ENCODE peak calls at places on chromosomes 13 and 19, in five cellular contexts. D is A549, Y is HepG2, J is endothelial cell of umbilical vein, S is K562. P is an unnamed sample.

GRCh38 chr19:7500811-7501450 is 12.1 kb upstream of the PEX11G start:
- DNase-seq in J (peak), D (peak), Y (peak), S (peak), P (no peak)

GRCh38 chr13:44347905-44348304 is 25.7 kb upstream of the SERP2 start:
- DNase-seq in D (no peak), S (no peak), J (no peak), Y (peak), P (no peak)

GRCh38 chr13:112791662-112792440 is 102.0 kb downstream of the ATP11A start:
- DNase-seq in D (no peak), Y (no peak), S (no peak), J (no peak), P (no peak)

GRCh38 chr19:8185343-8186068 is 23.7 kb upstream of the CERS4 start:
- DNase-seq in D (peak), S (peak), Y (no peak), J (no peak), P (no peak)

GRCh38 chr19:19105365-19106060 is 32.8 kb downstream of the TMEM161A start:
- DNase-seq in D (peak), Y (peak), S (peak), J (peak), P (peak)

GRCh38 chr13:38348890-38349289 is 761 bp upstream of the UFM1 start:
- DNase-seq in Y (no peak), S (no peak), D (no peak), J (no peak), P (peak)

GRCh38 chr13:31433756-31434155 is 234.0 kb downstream of the B3GLCT start:
- DNase-seq in J (no peak), D (no peak), Y (no peak), S (no peak), P (no peak)

GRCh38 chr19:32188921-32189320 is 156.5 kb upstream of the ZNF507 start:
- DNase-seq in J (no peak), Y (no peak), D (no peak), S (no peak), P (no peak)

GRCh38 chr13:101691326-101691725 is 238.9 kb downstream of the ITGBL1 start:
- DNase-seq in J (no peak), S (no peak), Y (no peak), D (no peak), P (no peak)

GRCh38 chr19:40240332-40240731 is 13.8 kb upstream of the CCNP start:
- DNase-seq in S (no peak), D (no peak), Y (no peak), J (no peak), P (no peak)

GRCh38 chr19:32266453-32266852 is 79.0 kb upstream of the ZNF507 start:
- DNase-seq in J (no peak), S (no peak), D (no peak), Y (no peak), P (no peak)

GRCh38 chr19:15432018-15432494 is 13.3 kb upstream of the AKAP8L start:
- DNase-seq in Y (no peak), S (no peak), J (peak), D (no peak), P (no peak)

GRCh38 chr13:51519839-51520238 is 64.4 kb upstream of the WDFY2 start:
- DNase-seq in J (no peak), S (no peak), D (peak), Y (peak), P (no peak)

GRCh38 chr13:52158629-52159158 is 703 bp downstream of the NEK3 start:
- DNase-seq in Y (no peak), J (peak), S (no peak), D (peak), P (peak)

GRCh38 chr13:19606152-19606551 is 27.3 kb upstream of the MPHOSPH8 start:
- DNase-seq in S (no peak), D (peak), Y (no peak), J (no peak), P (no peak)

GRCh38 chr19:41189425-41190065 is 3.5 kb upstream of the CYP2S1 start:
- DNase-seq in Y (no peak), J (no peak), D (no peak), S (no peak), P (no peak)

GRCh38 chr19:18308051-18308947 is 14.6 kb downstream of the LSM4 start:
- DNase-seq in J (no peak), S (no peak), D (no peak), Y (no peak), P (no peak)

GRCh38 chr13:96982672-96983071 is 11.6 kb downstream of the OXGR1 start:
- DNase-seq in D (no peak), J (peak), Y (no peak), S (no peak), P (peak)

GRCh38 chr19:47035127-47035494 is 13.3 kb downstream of the TMEM160 start:
- DNase-seq in J (no peak), Y (no peak), S (peak), D (peak), P (peak)

GRCh38 chr19:19595171-19595701 is 23.3 kb downstream of the PBX4 start:
- DNase-seq in S (no peak), D (no peak), Y (no peak), J (no peak), P (peak)

GRCh38 chr19:611506-611869 is 21.8 kb downstream of the HCN2 start:
- DNase-seq in D (no peak), J (no peak), S (no peak), Y (no peak), P (peak)

GRCh38 chr13:100394005-100394695 is 194.4 kb downstream of the GGACT start:
- DNase-seq in S (no peak), Y (no peak), D (peak), J (peak), P (no peak)

GRCh38 chr13:31395090-31395489 is 195.3 kb downstream of the B3GLCT start:
- DNase-seq in S (no peak), Y (no peak), D (no peak), J (no peak), P (no peak)

GRCh38 chr19:47608908-47609879 is at the start of gene BICRA:
- DNase-seq in J (peak), S (peak), D (peak), Y (peak), P (peak)

GRCh38 chr13:90416938-90417337 is 930.5 kb upstream of the MIR17HG start:
- DNase-seq in Y (no peak), S (no peak), J (no peak), D (no peak), P (no peak)

GRCh38 chr13:59176775-59177174 is 987.0 kb downstream of the DIAPH3 start:
- DNase-seq in D (peak), S (peak), J (no peak), Y (peak), P (peak)

GRCh38 chr19:28554321-28555091 is 658.4 kb downstream of the UQCRFS1 start:
- DNase-seq in Y (no peak), S (no peak), D (no peak), J (no peak), P (no peak)

GRCh38 chr13:113793718-113794085 is 34.7 kb downstream of the TMEM255B start:
- DNase-seq in D (no peak), S (no peak), J (no peak), Y (no peak), P (no peak)

GRCh38 chr19:22526661-22527272 is 104.6 kb upstream of the ZNF98 start:
- DNase-seq in Y (no peak), S (no peak), J (no peak), D (no peak), P (peak)

GRCh38 chr13:93466502-93467036 is 240.0 kb downstream of the GPC6 start:
- DNase-seq in D (no peak), Y (peak), J (no peak), S (no peak), P (no peak)

GRCh38 chr19:50025794-50026549 is at the start of gene ZNF473:
- DNase-seq in D (peak), S (peak), J (no peak), Y (peak), P (peak)

GRCh38 chr13:19781526-19781925 is 1.2 kb downstream of the PSPC1 start:
- DNase-seq in Y (no peak), D (peak), J (peak), S (no peak), P (peak)

GRCh38 chr13:106418556-106418955 is 116.9 kb downstream of the EFNB2 start:
- DNase-seq in D (no peak), Y (no peak), J (no peak), S (no peak), P (no peak)

GRCh38 chr13:50800091-50800739 is 43.3 kb downstream of the DLEU7 start:
- DNase-seq in Y (no peak), J (no peak), S (no peak), D (no peak), P (no peak)

GRCh38 chr19:17213334-17213733 is 1.8 kb upstream of the USE1 start:
- DNase-seq in S (no peak), Y (no peak), D (no peak), J (no peak), P (no peak)
- TF ChIP-seq POLR2A in S (no peak), Y (no peak), D (no peak), J (no peak), P (no peak)

DNA sequence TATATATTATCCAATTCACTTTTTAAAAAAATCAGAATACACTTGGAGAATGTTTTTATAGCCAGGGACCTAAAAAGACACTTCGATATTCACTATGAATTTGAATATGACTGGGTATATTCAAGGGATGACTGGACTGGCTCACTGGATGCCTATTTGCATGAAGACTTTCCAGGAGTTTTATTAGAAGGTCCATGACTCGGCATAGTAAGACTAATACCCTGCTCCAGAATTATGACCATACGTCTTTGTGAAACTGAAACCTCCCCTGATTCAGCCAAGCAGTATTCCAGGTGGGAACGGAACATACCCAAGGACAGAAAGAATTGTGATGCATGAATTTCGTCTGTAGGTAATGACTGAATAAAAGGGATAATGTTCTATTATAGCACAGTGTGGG is 3.9 kb upstream of the FAM216B start:
- DNase-seq in S (no peak), J (no peak), D (no peak), Y (no peak), P (no peak)
- TF ChIP-seq MYC in S (no peak), J (no peak), D (no peak), Y (no peak), P (no peak)

GRCh38 chr19:37655689-37656491 is 625 bp upstream of the ZFP30 start:
- DNase-seq in J (peak), D (peak), Y (peak), S (peak), P (peak)
- TF ChIP-seq POLR2A in J (peak), D (peak), Y (peak), S (peak), P (no peak)

DNA sequence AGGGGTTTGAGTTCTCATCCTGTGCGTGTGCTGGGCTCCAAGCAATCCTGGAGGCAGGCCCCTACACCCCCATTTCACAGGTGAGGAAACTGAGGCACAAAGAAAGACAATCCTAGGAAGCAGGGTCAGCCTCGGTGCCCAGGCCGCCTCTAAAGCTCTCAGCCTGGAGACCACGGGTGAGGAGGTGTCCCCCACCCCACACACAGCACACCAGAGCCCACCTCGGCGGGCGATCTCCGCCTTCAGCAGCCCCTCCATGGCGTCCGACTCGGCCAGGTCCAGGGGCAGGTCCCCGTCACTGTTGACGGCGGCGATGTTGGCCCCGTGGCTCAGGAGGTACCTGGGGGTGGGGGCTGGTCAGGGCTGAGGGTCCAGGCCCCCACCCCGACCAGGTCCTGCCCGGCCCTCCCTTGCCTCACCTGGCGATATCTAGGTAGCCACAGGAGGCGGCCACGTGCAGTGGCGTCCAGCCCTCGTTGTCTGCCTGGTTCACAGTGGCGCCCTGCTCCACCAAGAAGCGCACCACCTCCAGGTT is 5.1 kb downstream of the PPP1R12C start:
- DNase-seq in J (no peak), D (no peak), Y (no peak), S (no peak), P (no peak)
- TF ChIP-seq MYC in J (no peak), D (no peak), Y (no peak), S (no peak), P (no peak)

DNA sequence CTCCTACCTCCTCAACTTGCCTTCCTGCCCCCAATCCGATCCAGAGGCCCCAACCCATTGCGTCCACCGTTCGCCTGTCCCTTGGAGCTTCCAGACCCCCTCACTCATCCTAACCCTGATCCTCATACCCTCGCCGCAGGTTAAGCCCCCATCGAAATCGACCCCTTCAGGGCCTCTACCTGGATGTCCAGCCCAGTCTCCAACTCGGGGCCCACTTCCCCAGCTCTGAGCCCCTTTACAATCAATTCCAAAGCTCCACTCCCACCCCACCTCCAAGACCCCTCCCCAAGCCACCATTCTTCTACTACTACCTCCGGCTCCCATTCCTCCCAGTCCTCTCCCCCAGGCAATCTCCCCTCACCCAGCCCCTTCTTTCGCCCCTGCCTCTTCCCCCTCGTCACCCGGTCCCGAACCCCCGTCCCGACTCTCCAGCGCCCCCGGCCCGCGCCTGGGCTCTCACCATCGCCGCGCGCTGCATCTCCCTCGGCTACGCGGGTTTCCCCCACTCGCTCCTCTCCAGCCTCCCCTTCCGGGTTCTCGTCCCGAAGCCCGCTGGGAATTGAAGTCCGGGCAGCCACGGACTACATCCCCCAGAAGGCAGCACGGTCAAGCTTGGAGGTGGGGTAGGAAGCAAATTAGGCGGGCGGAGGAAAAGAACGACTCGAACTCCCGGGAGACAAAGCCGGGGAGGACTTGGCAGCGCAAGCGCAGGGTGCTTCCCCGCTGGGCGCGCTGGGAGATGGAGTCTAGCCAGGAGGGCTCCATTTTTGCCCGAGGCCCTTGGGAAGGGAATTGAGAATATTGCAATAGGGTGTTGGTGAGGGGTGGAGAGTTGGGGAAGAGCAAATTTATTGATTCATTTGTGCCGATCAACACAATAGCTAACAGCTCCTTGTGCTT is at the start of gene FBXO46:
- DNase-seq in J (peak), S (peak), Y (peak), D (peak), P (peak)
- TF ChIP-seq POLR2A in J (peak), S (peak), Y (no peak), D (peak), P (peak)

GRCh38 chr13:109773276-109773675 is 13.1 kb downstream of the IRS2 start:
- DNase-seq in S (no peak), J (no peak), Y (no peak), D (peak), P (peak)
- TF ChIP-seq MYC in S (no peak), J (no peak), Y (no peak), D (no peak), P (no peak)

GRCh38 chr19:3572855-3573161 is at the start of gene HMG20B:
- DNase-seq in J (no peak), Y (no peak), D (no peak), S (no peak), P (no peak)
- TF ChIP-seq POLR2A in J (no peak), Y (no peak), D (no peak), S (no peak), P (no peak)

DNA sequence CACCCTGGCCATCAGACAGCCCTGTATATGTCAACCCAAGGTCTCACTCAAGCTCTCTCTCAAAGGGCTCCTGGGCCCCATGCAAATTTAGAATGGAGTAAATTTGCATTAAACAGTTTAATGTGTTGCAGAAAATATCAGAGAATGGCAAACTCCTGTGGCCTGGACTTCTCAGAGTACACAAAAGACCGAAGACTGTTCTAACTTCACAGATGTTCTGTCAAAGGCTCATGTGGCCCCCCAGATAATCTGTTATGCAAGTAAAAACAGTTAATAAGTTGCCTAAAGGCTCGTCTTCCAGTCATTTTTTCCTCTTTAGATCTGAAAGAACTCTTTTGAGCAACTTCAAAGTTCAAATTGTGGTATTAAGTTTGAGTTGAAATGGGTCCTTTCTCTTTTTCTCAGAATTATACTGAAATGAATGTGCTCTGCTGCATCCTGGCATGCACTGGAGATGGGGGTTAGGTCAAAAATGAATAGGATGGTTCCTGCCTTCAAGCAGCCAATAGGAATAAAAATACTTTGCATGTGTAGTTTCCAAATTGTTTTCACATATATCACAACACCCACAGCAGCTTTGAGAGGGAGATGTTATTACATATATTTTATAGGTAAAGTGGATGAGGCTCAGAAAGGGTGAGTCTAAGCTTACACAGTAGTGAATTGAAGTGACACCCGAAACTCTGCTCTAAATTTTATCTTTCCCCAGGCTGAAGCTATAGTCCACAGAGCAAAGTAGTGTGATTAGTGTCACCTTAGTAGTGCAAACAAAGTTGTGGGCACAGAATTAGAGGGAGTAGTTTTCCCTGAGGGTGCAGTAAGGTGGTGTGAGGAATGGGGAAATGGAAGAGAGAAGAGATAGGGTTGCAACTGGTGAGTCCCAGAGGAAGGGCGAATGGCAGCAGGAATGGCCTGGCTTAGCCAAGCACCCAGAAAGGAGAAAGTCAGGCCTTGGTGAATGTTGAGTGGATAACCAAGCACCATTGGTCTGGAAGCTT is 205.0 kb upstream of the RFC3 start:
- DNase-seq in S (no peak), Y (peak), J (no peak), D (no peak), P (no peak)
- TF ChIP-seq MYC in S (no peak), Y (no peak), J (no peak), D (no peak), P (no peak)

GRCh38 chr13:22883262-22883840 is 297.4 kb upstream of the SGCG start:
- DNase-seq in D (no peak), Y (no peak), S (no peak), J (no peak), P (no peak)
- TF ChIP-seq POLR2A in D (no peak), Y (no peak), S (no peak), J (no peak), P (no peak)

DNA sequence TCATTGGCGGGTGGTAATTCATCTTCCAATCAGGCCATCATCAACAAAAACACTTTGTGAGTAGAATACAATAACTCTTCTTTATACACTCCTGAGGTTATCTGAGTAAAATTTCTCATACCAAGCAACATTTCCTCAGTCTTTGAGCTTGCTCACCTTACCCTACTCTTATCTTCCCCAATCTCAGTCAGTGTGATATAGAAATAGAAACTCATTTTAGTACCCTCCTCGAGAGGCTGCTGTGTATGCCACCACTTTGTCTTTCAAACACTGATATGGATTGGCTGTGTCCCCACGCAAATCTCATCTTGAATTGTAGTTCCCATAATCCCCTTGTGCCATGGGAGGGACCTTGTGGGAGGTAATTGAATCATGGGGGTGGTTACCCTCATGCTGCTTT is 209.7 kb downstream of the RBM26 start:
- DNase-seq in J (no peak), Y (no peak), D (no peak), S (no peak), P (no peak)
- TF ChIP-seq MYC in J (no peak), Y (no peak), D (no peak), S (no peak), P (no peak)